ENCODE peak calls at places on chromosomes 3 and 15, in five cellular contexts. Q is HepG2, U is tibial nerve, V is K562, B is suprapubic skin. R is an unnamed sample.
A peak's percentile ranks its signal among the peaks of the same experiment; 100 is the strongest.

GRCh38 chr3:17602126-17602525 is 140.3 kb downstream of the TBC1D5 start:
- DNase-seq in Q (no peak), U (no peak), V (no peak), B (no peak), R (no peak)

GRCh38 chr3:187799942-187800637 is 54.8 kb upstream of the BCL6 start:
- DNase-seq in Q (no peak), U (no peak), V (no peak), B (no peak), R (no peak)

GRCh38 chr15:89071471-89071870 is 16.8 kb upstream of the ABHD2 start:
- DNase-seq in Q (no peak), U (no peak), V (no peak), B (no peak), R (no peak)

GRCh38 chr3:50388021-50388719 is 28.8 kb upstream of the TMEM115 start:
- DNase-seq in Q (no peak), U (no peak), V (peak; percentile 14), B (no peak), R (no peak)

GRCh38 chr3:70281663-70282062 is 30.8 kb downstream of the MDFIC2 start:
- DNase-seq in Q (no peak), U (no peak), V (no peak), B (no peak), R (no peak)

GRCh38 chr3:34106879-34107278 is 308.4 kb downstream of the PDCD6IP start:
- DNase-seq in Q (no peak), U (no peak), V (peak; percentile 61), B (no peak), R (peak; percentile 43)

GRCh38 chr3:47010050-47010712 is 30.7 kb downstream of the NBEAL2 start:
- DNase-seq in Q (no peak), U (no peak), V (no peak), B (peak; percentile 73), R (peak; percentile 23)

GRCh38 chr3:170997966-170998913 is 28.3 kb downstream of the SLC2A2 start:
- DNase-seq in Q (peak; percentile 91), U (no peak), V (no peak), B (no peak), R (no peak)

GRCh38 chr3:165523801-165524200 is 313.4 kb downstream of the BCHE start:
- DNase-seq in Q (no peak), U (no peak), V (no peak), B (no peak), R (no peak)

GRCh38 chr3:69197922-69198540 is 75.6 kb upstream of the LMOD3 start:
- DNase-seq in Q (no peak), U (no peak), V (no peak), B (no peak), R (no peak)

GRCh38 chr3:22474706-22475470 is 723.9 kb upstream of the ZNF385D start:
- DNase-seq in Q (no peak), U (no peak), V (no peak), B (no peak), R (no peak)

GRCh38 chr3:73955671-73956070 is 330.9 kb upstream of the PDZRN3 start:
- DNase-seq in Q (no peak), U (no peak), V (no peak), B (no peak), R (no peak)

GRCh38 chr3:27219127-27219860 is 149.9 kb downstream of the NEK10 start:
- DNase-seq in Q (no peak), U (no peak), V (no peak), B (no peak), R (no peak)

GRCh38 chr3:81419196-81419595 is 342.2 kb downstream of the GBE1 start:
- DNase-seq in Q (peak; percentile 1), U (no peak), V (peak; percentile 0), B (no peak), R (no peak)

GRCh38 chr15:73683624-73684536 is at the start of gene CD276:
- DNase-seq in Q (peak; percentile 61), U (peak; percentile 40), V (peak; percentile 59), B (peak; percentile 87), R (peak; percentile 80)

GRCh38 chr3:42668793-42669217 is 15.3 kb downstream of the ZBTB47 start:
- DNase-seq in Q (no peak), U (no peak), V (no peak), B (no peak), R (no peak)

GRCh38 chr3:8972614-8973013 is 9.3 kb upstream of the RAD18 start:
- DNase-seq in Q (peak; percentile 20), U (no peak), V (peak; percentile 88), B (no peak), R (no peak)

GRCh38 chr3:194779729-194780224 is 94.1 kb downstream of the FAM43A start:
- DNase-seq in Q (peak; percentile 56), U (no peak), V (no peak), B (no peak), R (no peak)

GRCh38 chr3:153385343-153385742 is 223.3 kb downstream of the RAP2B start:
- DNase-seq in Q (no peak), U (no peak), V (no peak), B (no peak), R (no peak)

GRCh38 chr15:62299541-62299940 is 134.5 kb upstream of the C2CD4B start:
- DNase-seq in Q (no peak), U (no peak), V (no peak), B (no peak), R (no peak)

GRCh38 chr3:3998140-3998977 is 199.1 kb downstream of the LRRN1 start:
- DNase-seq in Q (peak; percentile 52), U (no peak), V (peak; percentile 65), B (no peak), R (no peak)

GRCh38 chr3:116265976-116266584 is 179.2 kb downstream of the LSAMP start:
- DNase-seq in Q (no peak), U (no peak), V (no peak), B (no peak), R (no peak)
- TF ChIP-seq EP300 in Q (no peak), U (no peak), V (no peak), B (no peak), R (no peak)

DNA sequence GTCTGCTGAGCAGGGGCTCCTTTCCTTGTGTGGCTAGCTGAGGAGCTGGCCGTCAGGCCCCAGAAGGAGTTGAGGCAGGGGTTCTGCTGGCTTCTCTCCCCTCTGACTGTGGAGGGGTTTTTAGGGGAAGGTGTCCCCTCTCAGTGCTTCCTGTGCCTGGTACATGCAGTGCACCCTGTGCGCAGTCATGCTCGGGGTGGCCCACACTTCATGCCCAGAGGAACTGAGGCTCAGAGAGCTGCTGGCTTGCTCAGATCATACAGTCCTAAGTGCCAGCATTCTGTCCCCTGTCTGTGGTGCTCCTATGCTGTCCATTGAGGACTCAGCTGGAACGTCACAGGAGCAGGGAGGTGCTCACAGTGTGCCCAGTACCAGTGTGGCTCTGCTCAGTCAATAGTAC is 67.9 kb upstream of the PLXNA1 start:
- DNase-seq in Q (no peak), U (no peak), V (no peak), B (no peak), R (no peak)
- H3K4me1 ChIP-seq in Q (no peaks in the 10 kb centered on the region), U (peaks cover 4% of the 10 kb centered on the region), V (peaks cover 35% of the 10 kb centered on the region), B (peaks cover 26% of the 10 kb centered on the region), R (no peaks in the 10 kb centered on the region)

GRCh38 chr3:118641608-118642007 is 393.0 kb downstream of the IGSF11 start:
- DNase-seq in Q (no peak), U (no peak), V (no peak), B (no peak), R (no peak)
- TF ChIP-seq EP300 in Q (no peak), U (no peak), V (no peak), B (no peak), R (no peak)

GRCh38 chr3:49341996-49342395 is 2.1 kb upstream of the USP4 start:
- DNase-seq in Q (no peak), U (no peak), V (no peak), B (no peak), R (no peak)

GRCh38 chr3:49339947-49340800 is at the start of gene USP4:
- DNase-seq in Q (peak; percentile 89), U (peak; percentile 74), V (peak; percentile 95), B (peak; percentile 94), R (peak; percentile 95)

GRCh38 chr3:49343163-49343562 is 3.3 kb upstream of the USP4 start:
- DNase-seq in Q (no peak), U (no peak), V (no peak), B (no peak), R (no peak)

GRCh38 chr3:49339593-49339946 is 283 bp downstream of the USP4 start:
- DNase-seq in Q (peak; percentile 27), U (no peak), V (peak; percentile 42), B (no peak), R (no peak)
- H3K4me1 ChIP-seq in Q (peaks cover 38% of the 10 kb centered on the region), U (peaks cover 17% of the 10 kb centered on the region), V (peaks cover 6% of the 10 kb centered on the region), B (peaks cover 23% of the 10 kb centered on the region), R (peaks cover 45% of the 10 kb centered on the region)

GRCh38 chr15:69328739-69329138 is 30.0 kb downstream of the PAQR5 start:
- DNase-seq in Q (no peak), U (no peak), V (no peak), B (no peak), R (no peak)
- TF ChIP-seq EP300 in Q (no peak), U (no peak), V (no peak), B (no peak), R (no peak)

GRCh38 chr15:58748040-58748786 is 1.3 kb downstream of the ADAM10 start:
- DNase-seq in Q (no peak), U (no peak), V (no peak), B (no peak), R (no peak)

GRCh38 chr15:58749532-58750337 is at the start of gene ADAM10:
- DNase-seq in Q (peak; percentile 95), U (peak; percentile 96), V (peak; percentile 99), B (peak; percentile 98), R (peak; percentile 99)

GRCh38 chr15:58752716-58753115 is 3.2 kb upstream of the ADAM10 start:
- DNase-seq in Q (no peak), U (no peak), V (no peak), B (no peak), R (no peak)

GRCh38 chr15:58746174-58746573 is 3.3 kb downstream of the ADAM10 start:
- DNase-seq in Q (no peak), U (no peak), V (no peak), B (no peak), R (no peak)

GRCh38 chr15:58748787-58749531 is 548 bp downstream of the ADAM10 start:
- DNase-seq in Q (peak; percentile 39), U (no peak), V (peak; percentile 77), B (peak; percentile 84), R (peak; percentile 49)
- H3K4me1 ChIP-seq in Q (peaks cover 40% of the 10 kb centered on the region), U (peaks cover 5% of the 10 kb centered on the region), V (peaks cover 13% of the 10 kb centered on the region), B (peaks cover 37% of the 10 kb centered on the region), R (peaks cover 36% of the 10 kb centered on the region)

GRCh38 chr3:61057491-61057890 is 193.8 kb downstream of the FHIT start:
- DNase-seq in Q (no peak), U (no peak), V (no peak), B (no peak), R (no peak)
- TF ChIP-seq EP300 in Q (no peak), U (no peak), V (no peak), B (no peak), R (no peak)

GRCh38 chr3:100708989-100709839 is at the start of gene TFG:
- DNase-seq in Q (peak; percentile 97), U (peak; percentile 93), V (peak; percentile 98), B (peak; percentile 98), R (peak; percentile 98)
- H3K4me1 ChIP-seq in Q (peaks cover 39% of the 10 kb centered on the region), U (peaks cover 6% of the 10 kb centered on the region), V (peaks cover 19% of the 10 kb centered on the region), B (peaks cover 32% of the 10 kb centered on the region), R (peaks cover 20% of the 10 kb centered on the region)